ENCODE peak calls at places on chromosomes 4 and X, in eight cellular contexts. One of them, this sample, is unnamed.

GRCh38 chrX:148700021-148700420 is 199.6 kb downstream of the AFF2 start:
- DNase-seq in HCT116: no peak
- DNase-seq in H1: no peak
- DNase-seq in prostate gland: no peak
- DNase-seq in tibial nerve: no peak
- DNase-seq in body of pancreas: no peak
- DNase-seq in A549: no peak
- DNase-seq in ovary: no peak
- DNase-seq in this sample: no peak

GRCh38 chr4:159273126-159273438 is 170.2 kb downstream of the RAPGEF2 start:
- DNase-seq in HCT116: no peak
- DNase-seq in H1: no peak
- DNase-seq in prostate gland: no peak
- DNase-seq in tibial nerve: no peak
- DNase-seq in body of pancreas: peak
- DNase-seq in A549: no peak
- DNase-seq in ovary: no peak
- DNase-seq in this sample: no peak

GRCh38 chrX:38205037-38205436 is 15.6 kb downstream of the SRPX start:
- DNase-seq in HCT116: no peak
- DNase-seq in H1: no peak
- DNase-seq in prostate gland: no peak
- DNase-seq in tibial nerve: no peak
- DNase-seq in body of pancreas: no peak
- DNase-seq in A549: no peak
- DNase-seq in ovary: no peak
- DNase-seq in this sample: no peak

GRCh38 chrX:42085836-42086235 is 162.5 kb upstream of the CASK start:
- DNase-seq in HCT116: peak
- DNase-seq in H1: no peak
- DNase-seq in prostate gland: no peak
- DNase-seq in tibial nerve: no peak
- DNase-seq in body of pancreas: no peak
- DNase-seq in A549: no peak
- DNase-seq in ovary: no peak
- DNase-seq in this sample: no peak

GRCh38 chr4:120009731-120010130 is 56.9 kb downstream of the MAD2L1 start:
- DNase-seq in HCT116: no peak
- DNase-seq in H1: no peak
- DNase-seq in prostate gland: no peak
- DNase-seq in tibial nerve: no peak
- DNase-seq in body of pancreas: no peak
- DNase-seq in A549: no peak
- DNase-seq in ovary: no peak
- DNase-seq in this sample: no peak

GRCh38 chr4:73679836-73680235 is 59.6 kb upstream of the RASSF6 start:
- DNase-seq in HCT116: no peak
- DNase-seq in H1: no peak
- DNase-seq in prostate gland: no peak
- DNase-seq in tibial nerve: no peak
- DNase-seq in body of pancreas: no peak
- DNase-seq in A549: no peak
- DNase-seq in ovary: no peak
- DNase-seq in this sample: no peak

GRCh38 chrX:42821803-42822443 is 44.0 kb upstream of the PPP1R2C start:
- DNase-seq in HCT116: no peak
- DNase-seq in H1: no peak
- DNase-seq in prostate gland: no peak
- DNase-seq in tibial nerve: peak
- DNase-seq in body of pancreas: no peak
- DNase-seq in A549: no peak
- DNase-seq in ovary: no peak
- DNase-seq in this sample: no peak

GRCh38 chrX:131791608-131792355 is 231.3 kb upstream of the STK26 start:
- DNase-seq in HCT116: no peak
- DNase-seq in H1: no peak
- DNase-seq in prostate gland: no peak
- DNase-seq in tibial nerve: no peak
- DNase-seq in body of pancreas: peak
- DNase-seq in A549: no peak
- DNase-seq in ovary: peak
- DNase-seq in this sample: no peak

GRCh38 chrX:39895228-39896110 is 202.3 kb downstream of the BCOR start:
- DNase-seq in HCT116: no peak
- DNase-seq in H1: no peak
- DNase-seq in prostate gland: no peak
- DNase-seq in tibial nerve: no peak
- DNase-seq in body of pancreas: no peak
- DNase-seq in A549: no peak
- DNase-seq in ovary: no peak
- DNase-seq in this sample: peak

GRCh38 chr4:126564283-126564854 is 1068.4 kb upstream of the INTU start:
- DNase-seq in HCT116: no peak
- DNase-seq in H1: no peak
- DNase-seq in prostate gland: no peak
- DNase-seq in tibial nerve: no peak
- DNase-seq in body of pancreas: no peak
- DNase-seq in A549: no peak
- DNase-seq in ovary: no peak
- DNase-seq in this sample: no peak

GRCh38 chr4:89134775-89135319 is 23.5 kb downstream of the TIGD2 start:
- DNase-seq in HCT116: no peak
- DNase-seq in H1: no peak
- DNase-seq in prostate gland: no peak
- DNase-seq in tibial nerve: peak
- DNase-seq in body of pancreas: no peak
- DNase-seq in A549: no peak
- DNase-seq in ovary: no peak
- DNase-seq in this sample: no peak

GRCh38 chr4:37540486-37540885 is 145.7 kb downstream of the RELL1 start:
- DNase-seq in HCT116: no peak
- DNase-seq in H1: no peak
- DNase-seq in prostate gland: no peak
- DNase-seq in tibial nerve: no peak
- DNase-seq in body of pancreas: no peak
- DNase-seq in A549: no peak
- DNase-seq in ovary: no peak
- DNase-seq in this sample: no peak

GRCh38 chr4:76856183-76856969 is 41.6 kb downstream of the SOWAHB start:
- DNase-seq in HCT116: no peak
- DNase-seq in H1: no peak
- DNase-seq in prostate gland: no peak
- DNase-seq in tibial nerve: no peak
- DNase-seq in body of pancreas: no peak
- DNase-seq in A549: no peak
- DNase-seq in ovary: no peak
- DNase-seq in this sample: no peak

GRCh38 chr4:69881173-69881773 is 21.3 kb upstream of the SULT1E1 start:
- DNase-seq in HCT116: peak
- DNase-seq in H1: no peak
- DNase-seq in prostate gland: peak
- DNase-seq in tibial nerve: no peak
- DNase-seq in body of pancreas: peak
- DNase-seq in A549: peak
- DNase-seq in ovary: no peak
- DNase-seq in this sample: peak

GRCh38 chrX:151680805-151681204 is 14.5 kb upstream of the PRRG3 start:
- DNase-seq in HCT116: peak
- DNase-seq in H1: peak
- DNase-seq in prostate gland: peak
- DNase-seq in tibial nerve: peak
- DNase-seq in body of pancreas: peak
- DNase-seq in A549: peak
- DNase-seq in ovary: no peak
- DNase-seq in this sample: peak

GRCh38 chr4:166228112-166228511 is 355.1 kb downstream of the TLL1 start:
- DNase-seq in HCT116: no peak
- DNase-seq in H1: no peak
- DNase-seq in prostate gland: no peak
- DNase-seq in tibial nerve: no peak
- DNase-seq in body of pancreas: no peak
- DNase-seq in A549: no peak
- DNase-seq in ovary: no peak
- DNase-seq in this sample: no peak

GRCh38 chr4:30716158-30716557 is 4.0 kb upstream of the PCDH7 start:
- DNase-seq in HCT116: peak
- DNase-seq in H1: no peak
- DNase-seq in prostate gland: no peak
- DNase-seq in tibial nerve: no peak
- DNase-seq in body of pancreas: no peak
- DNase-seq in A549: peak
- DNase-seq in ovary: no peak
- DNase-seq in this sample: no peak

GRCh38 chr4:64022560-64022959 is 386.7 kb downstream of the TECRL start:
- DNase-seq in HCT116: no peak
- DNase-seq in H1: no peak
- DNase-seq in prostate gland: no peak
- DNase-seq in tibial nerve: no peak
- DNase-seq in body of pancreas: no peak
- DNase-seq in A549: no peak
- DNase-seq in ovary: no peak
- DNase-seq in this sample: no peak

GRCh38 chrX:65034641-65035450 is 58.6 kb upstream of the ZC4H2 start:
- DNase-seq in HCT116: peak
- DNase-seq in H1: peak
- DNase-seq in prostate gland: peak
- DNase-seq in tibial nerve: peak
- DNase-seq in body of pancreas: peak
- DNase-seq in A549: peak
- DNase-seq in ovary: peak
- DNase-seq in this sample: peak
- TF ChIP-seq POLR2A in HCT116: no peak
- TF ChIP-seq POLR2A in H1: no peak
- TF ChIP-seq POLR2A in prostate gland: no peak
- TF ChIP-seq POLR2A in tibial nerve: no peak
- TF ChIP-seq POLR2A in body of pancreas: peak
- TF ChIP-seq POLR2A in A549: no peak
- TF ChIP-seq POLR2A in ovary: no peak
- TF ChIP-seq POLR2A in this sample: peak

GRCh38 chrX:153989971-153990655 is 17.6 kb downstream of the TMEM187 start:
- DNase-seq in HCT116: no peak
- DNase-seq in H1: no peak
- DNase-seq in prostate gland: no peak
- DNase-seq in tibial nerve: no peak
- DNase-seq in body of pancreas: no peak
- DNase-seq in A549: no peak
- DNase-seq in ovary: no peak
- DNase-seq in this sample: no peak

GRCh38 chrX:153991013-153991580 is 18.5 kb downstream of the TMEM187 start:
- DNase-seq in HCT116: no peak
- DNase-seq in H1: no peak
- DNase-seq in prostate gland: no peak
- DNase-seq in tibial nerve: no peak
- DNase-seq in body of pancreas: no peak
- DNase-seq in A549: no peak
- DNase-seq in ovary: no peak
- DNase-seq in this sample: no peak

GRCh38 chrX:153993978-153994377 is 21.4 kb downstream of the TMEM187 start:
- DNase-seq in HCT116: no peak
- DNase-seq in H1: no peak
- DNase-seq in prostate gland: no peak
- DNase-seq in tibial nerve: no peak
- DNase-seq in body of pancreas: no peak
- DNase-seq in A549: no peak
- DNase-seq in ovary: no peak
- DNase-seq in this sample: no peak

GRCh38 chrX:153993079-153993478 is 20.5 kb downstream of the TMEM187 start:
- DNase-seq in HCT116: no peak
- DNase-seq in H1: no peak
- DNase-seq in prostate gland: no peak
- DNase-seq in tibial nerve: no peak
- DNase-seq in body of pancreas: no peak
- DNase-seq in A549: no peak
- DNase-seq in ovary: no peak
- DNase-seq in this sample: no peak

GRCh38 chrX:153992180-153992579 is 19.6 kb downstream of the TMEM187 start:
- DNase-seq in HCT116: no peak
- DNase-seq in H1: no peak
- DNase-seq in prostate gland: no peak
- DNase-seq in tibial nerve: no peak
- DNase-seq in body of pancreas: no peak
- DNase-seq in A549: no peak
- DNase-seq in ovary: no peak
- DNase-seq in this sample: no peak
- TF ChIP-seq POLR2A in HCT116: no peak
- TF ChIP-seq POLR2A in H1: no peak
- TF ChIP-seq POLR2A in prostate gland: no peak
- TF ChIP-seq POLR2A in tibial nerve: no peak
- TF ChIP-seq POLR2A in body of pancreas: no peak
- TF ChIP-seq POLR2A in A549: no peak
- TF ChIP-seq POLR2A in ovary: no peak
- TF ChIP-seq POLR2A in this sample: no peak

DNA sequence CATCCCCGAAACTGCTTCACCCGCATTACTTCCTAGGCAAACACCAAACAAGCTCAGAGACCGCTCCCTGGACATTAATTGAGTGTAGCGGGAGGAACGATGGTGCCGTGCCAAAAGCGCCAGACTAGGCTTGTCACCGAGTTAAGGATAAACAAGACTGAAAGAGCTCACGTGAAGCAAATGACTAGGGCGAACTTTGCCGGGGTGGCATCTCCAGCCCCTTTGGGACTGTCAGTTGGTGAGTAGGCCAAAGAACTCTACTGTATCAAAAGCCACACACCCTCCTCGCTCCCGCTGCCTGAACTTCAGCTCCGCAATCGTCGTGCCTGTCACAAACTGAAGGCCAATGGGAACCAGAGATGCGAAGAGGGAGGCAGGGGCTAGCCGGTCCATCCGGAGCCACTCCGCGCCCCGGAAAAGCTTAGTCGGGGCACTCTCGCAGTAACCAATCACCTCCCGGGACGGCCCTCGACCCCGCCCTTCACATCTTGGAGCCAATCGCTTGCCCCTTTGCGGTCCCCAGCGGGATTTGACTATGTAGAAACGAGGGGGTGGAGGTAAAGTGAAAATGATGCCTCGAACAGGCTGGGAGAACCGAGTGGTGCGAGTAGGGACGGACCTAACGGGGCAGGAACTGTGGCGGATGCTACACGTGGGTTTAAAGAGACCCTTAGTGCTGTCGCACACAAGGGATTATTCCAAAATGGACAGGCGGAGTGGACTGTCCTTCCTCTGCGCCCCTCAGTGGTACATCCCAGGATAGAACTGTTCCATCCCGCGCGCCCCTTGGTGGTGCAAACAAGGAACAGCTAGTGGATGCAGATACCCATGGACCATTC is 37.0 kb upstream of the FAM156A start:
- DNase-seq in HCT116: peak
- DNase-seq in H1: peak
- DNase-seq in prostate gland: peak
- DNase-seq in tibial nerve: peak
- DNase-seq in body of pancreas: peak
- DNase-seq in A549: peak
- DNase-seq in ovary: peak
- DNase-seq in this sample: peak
- TF ChIP-seq POLR2A in HCT116: no peak
- TF ChIP-seq POLR2A in H1: no peak
- TF ChIP-seq POLR2A in prostate gland: no peak
- TF ChIP-seq POLR2A in tibial nerve: no peak
- TF ChIP-seq POLR2A in body of pancreas: peak
- TF ChIP-seq POLR2A in A549: peak
- TF ChIP-seq POLR2A in ovary: peak
- TF ChIP-seq POLR2A in this sample: peak

GRCh38 chrX:129982300-129983246 is at the start of gene BCORL1:
- DNase-seq in HCT116: peak
- DNase-seq in H1: peak
- DNase-seq in prostate gland: peak
- DNase-seq in tibial nerve: peak
- DNase-seq in body of pancreas: peak
- DNase-seq in A549: peak
- DNase-seq in ovary: peak
- DNase-seq in this sample: peak
- TF ChIP-seq POLR2A in HCT116: peak
- TF ChIP-seq POLR2A in H1: no peak
- TF ChIP-seq POLR2A in prostate gland: peak
- TF ChIP-seq POLR2A in tibial nerve: peak
- TF ChIP-seq POLR2A in body of pancreas: peak
- TF ChIP-seq POLR2A in A549: peak
- TF ChIP-seq POLR2A in ovary: peak
- TF ChIP-seq POLR2A in this sample: peak